ENCODE peak calls at places on chromosomes 12 and 14, in five cellular contexts. M is effector memory CD4-positive, alpha-beta T cell; H is transverse colon; B is SK-N-SH; P is adipocyte. C is an unnamed sample.

GRCh38 chr12:128969480-128970055 is 116.3 kb downstream of the GLT1D1 start:
- DNase-seq in M (no peak), P (peak; percentile 48), H (peak; percentile 20), B (peak; percentile 78), C (no peak)

GRCh38 chr12:15278816-15279658 is 43.3 kb upstream of the PTPRO start:
- DNase-seq in M (no peak), H (peak; percentile 46), B (peak; percentile 63), P (no peak), C (peak; percentile 92)

GRCh38 chr12:2697057-2697456 is 97.7 kb upstream of the FKBP4 start:
- DNase-seq in P (no peak), B (no peak), H (no peak), M (no peak), C (peak; percentile 17)

GRCh38 chr12:100652488-100652887 is 79.0 kb downstream of the GAS2L3 start:
- DNase-seq in H (no peak), M (no peak), B (no peak), P (no peak), C (no peak)

GRCh38 chr14:59146941-59147470 is 41.5 kb upstream of the DAAM1 start:
- DNase-seq in P (no peak), B (no peak), M (no peak), H (no peak), C (no peak)

GRCh38 chr12:47844264-47845020 is 24.7 kb upstream of the HDAC7 start:
- DNase-seq in B (no peak), H (no peak), M (no peak), P (no peak), C (no peak)

GRCh38 chr14:54348001-54348611 is 48.7 kb upstream of the CDKN3 start:
- DNase-seq in B (peak; percentile 55), M (no peak), P (peak; percentile 85), H (no peak), C (no peak)

GRCh38 chr14:94614802-94615201 is 2.6 kb downstream of the SERPINA3 start:
- DNase-seq in B (no peak), P (no peak), H (no peak), M (no peak), C (no peak)

GRCh38 chr12:94172031-94172430 is 23.7 kb downstream of the PLXNC1 start:
- DNase-seq in H (peak; percentile 24), B (no peak), M (no peak), P (no peak), C (peak; percentile 36)

GRCh38 chr12:124233846-124234620 is 60.9 kb upstream of the RFLNA start:
- DNase-seq in M (no peak), P (peak; percentile 48), B (no peak), H (no peak), C (peak; percentile 82)

GRCh38 chr14:63308723-63309317 is 9.9 kb downstream of the GPHB5 start:
- DNase-seq in H (peak; percentile 8), M (no peak), P (peak; percentile 17), B (peak; percentile 12), C (no peak)

GRCh38 chr12:52195065-52195730 is 3.4 kb upstream of the KRT80 start:
- DNase-seq in M (no peak), P (no peak), H (no peak), B (no peak), C (no peak)

GRCh38 chr14:92549096-92549852 is 35.7 kb downstream of the RIN3 start:
- DNase-seq in B (no peak), M (no peak), H (no peak), P (no peak), C (no peak)

GRCh38 chr12:55965240-55965639 is 602 bp downstream of the PMEL start:
- DNase-seq in P (no peak), M (no peak), B (no peak), H (no peak), C (no peak)

GRCh38 chr12:2535583-2536187 is 259.1 kb upstream of the FKBP4 start:
- DNase-seq in B (no peak), H (no peak), M (no peak), P (peak; percentile 1), C (no peak)

GRCh38 chr14:50272498-50272897 is 39.5 kb downstream of the L2HGDH start:
- DNase-seq in H (no peak), P (no peak), B (no peak), M (no peak), C (peak; percentile 29)

GRCh38 chr12:58309806-58310205 is 368.4 kb downstream of the ATP23 start:
- DNase-seq in P (no peak), M (no peak), B (no peak), H (no peak), C (peak; percentile 46)

GRCh38 chr14:52354257-52354656 is 40.1 kb downstream of the PTGER2 start:
- DNase-seq in H (no peak), B (no peak), M (no peak), P (no peak), C (no peak)

GRCh38 chr12:97026901-97027300 is 119.8 kb downstream of the NEDD1 start:
- DNase-seq in M (no peak), B (no peak), H (no peak), P (no peak), C (no peak)

GRCh38 chr12:110002691-110003515 is 3.7 kb downstream of the ANKRD13A start:
- DNase-seq in B (no peak), H (no peak), M (no peak), P (no peak), C (no peak)

GRCh38 chr12:6263931-6264330 is 46.6 kb upstream of the PLEKHG6 start:
- DNase-seq in M (no peak), B (peak; percentile 68), H (no peak), P (peak; percentile 28), C (no peak)

GRCh38 chr12:85076688-85077430 is 40.7 kb downstream of the LRRIQ1 start:
- DNase-seq in H (no peak), P (peak; percentile 93), M (no peak), B (peak; percentile 12), C (peak; percentile 85)

GRCh38 chr12:43063642-43064041 is 474.1 kb upstream of the PRICKLE1 start:
- DNase-seq in B (no peak), P (peak; percentile 81), M (no peak), H (no peak), C (no peak)

DNA sequence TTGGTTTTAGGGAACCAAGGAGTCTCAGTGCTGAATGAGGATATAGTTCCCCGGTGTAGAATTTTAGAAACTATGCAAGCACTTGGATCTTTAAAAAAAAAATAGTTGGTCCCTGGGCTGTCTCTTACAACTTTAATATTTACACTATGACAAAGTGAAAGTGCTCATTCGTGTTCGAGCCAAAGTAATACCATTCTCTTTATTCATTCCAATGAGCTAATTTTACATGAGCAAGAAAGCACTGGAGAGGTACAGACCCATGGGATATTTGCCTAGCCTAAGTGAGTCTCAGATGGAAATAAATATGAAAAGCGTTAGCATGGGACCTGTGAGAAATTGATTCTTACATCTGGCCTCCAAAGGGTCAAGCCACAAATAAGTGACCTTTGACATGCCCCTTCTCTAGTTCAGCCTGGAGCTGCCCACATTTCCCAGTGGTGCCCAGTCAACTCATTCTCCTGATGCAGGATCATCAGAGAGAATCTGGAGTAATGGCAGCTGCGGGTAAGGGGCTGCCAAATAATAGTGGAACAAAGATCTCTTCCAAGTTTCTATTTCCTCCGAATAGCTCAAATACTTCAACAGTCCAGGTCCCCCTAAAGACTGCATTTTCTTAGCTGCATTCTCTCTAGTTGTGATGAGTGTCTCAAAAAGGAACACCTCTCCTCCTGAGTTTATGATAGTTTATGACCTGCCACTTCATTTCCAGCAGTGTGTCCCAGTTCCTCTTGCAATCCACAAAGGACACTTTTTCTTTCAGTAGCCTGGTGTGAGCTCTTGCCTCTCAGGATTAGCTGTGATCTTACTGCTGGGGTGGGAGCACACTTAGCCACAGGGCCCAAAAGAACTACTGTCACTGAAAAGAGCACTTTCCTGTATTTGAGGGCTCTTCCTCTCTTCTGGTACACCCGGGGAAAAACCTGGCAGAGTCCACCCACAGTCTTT is 208.2 kb downstream of the DAD1 start:
- DNase-seq in H (no peak), M (no peak), P (peak; percentile 53), B (no peak), C (no peak)
- H3K27me3 ChIP-seq in H (no peaks in the 10 kb centered on the region), M (no peaks in the 10 kb centered on the region), P (peaks cover 45% of the 10 kb centered on the region), B (peaks cover 21% of the 10 kb centered on the region), C (peaks cover 22% of the 10 kb centered on the region)

GRCh38 chr14:89372156-89372555 is 44.9 kb downstream of the FOXN3 start:
- DNase-seq in M (no peak), P (peak; percentile 54), H (no peak), B (no peak), C (peak; percentile 41)

GRCh38 chr14:89371600-89371999 is 45.4 kb downstream of the FOXN3 start:
- DNase-seq in H (no peak), P (no peak), B (no peak), M (no peak), C (no peak)

GRCh38 chr14:89368490-89369477 is 48.2 kb downstream of the FOXN3 start:
- DNase-seq in P (no peak), B (no peak), M (no peak), H (no peak), C (no peak)

GRCh38 chr14:89369656-89370055 is 47.4 kb downstream of the FOXN3 start:
- DNase-seq in B (no peak), M (no peak), P (no peak), H (no peak), C (no peak)

GRCh38 chr14:89370781-89371180 is 46.3 kb downstream of the FOXN3 start:
- DNase-seq in H (no peak), P (no peak), M (no peak), B (no peak), C (no peak)
- H3K4me1 ChIP-seq in H (peaks cover 49% of the 10 kb centered on the region), P (peaks cover 16% of the 10 kb centered on the region), M (peaks cover 2% of the 10 kb centered on the region), B (peaks cover 20% of the 10 kb centered on the region), C (no peaks in the 10 kb centered on the region)

DNA sequence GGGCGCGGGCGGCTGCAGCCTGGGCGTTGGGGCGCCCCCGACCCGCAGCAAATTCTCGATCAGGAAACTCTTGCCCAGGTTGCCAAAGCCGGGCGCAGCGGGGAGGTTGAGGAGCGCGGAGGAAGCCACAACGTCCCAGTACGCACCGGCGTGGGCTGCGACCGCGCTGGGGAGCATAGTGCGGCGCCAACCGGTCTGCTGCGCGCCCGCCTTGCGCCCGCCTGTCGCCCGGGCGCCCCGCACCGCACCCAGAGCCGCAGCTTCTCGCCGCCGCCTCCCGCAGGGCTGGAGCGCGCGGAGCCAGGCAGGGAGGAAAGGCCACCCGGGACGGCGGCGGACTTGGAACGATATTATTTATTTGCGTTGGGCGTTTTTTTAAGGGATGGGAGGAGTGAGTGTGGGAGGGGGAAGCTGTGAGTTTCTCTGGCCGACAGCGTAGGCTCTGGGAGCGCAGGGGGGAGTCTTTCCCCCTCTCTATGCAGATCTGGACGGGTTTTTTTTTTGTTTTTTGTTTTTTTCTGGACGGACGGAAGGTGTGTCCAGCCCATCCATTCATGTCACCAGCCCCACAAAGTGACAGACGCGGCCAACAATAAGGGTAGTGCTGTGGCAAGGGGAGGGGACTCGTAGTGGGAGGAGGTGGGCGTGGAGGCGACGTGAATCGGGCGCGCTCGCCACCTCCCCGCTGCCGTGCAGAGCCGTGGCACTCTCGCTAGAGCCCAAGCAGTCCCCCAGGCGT is at the start of gene DBX2:
- DNase-seq in B (peak; percentile 59), P (peak; percentile 24), H (no peak), M (no peak), C (no peak)
- H3K27me3 ChIP-seq in B (peaks cover 21% of the 10 kb centered on the region), P (no peaks in the 10 kb centered on the region), H (peaks cover 57% of the 10 kb centered on the region), M (no peaks in the 10 kb centered on the region), C (peaks cover 84% of the 10 kb centered on the region)

GRCh38 chr12:130951636-130952035 is 2.1 kb upstream of the ADGRD1 start:
- DNase-seq in B (no peak), P (no peak), M (no peak), H (no peak), C (no peak)

GRCh38 chr12:130949806-130950205 is 3.9 kb upstream of the ADGRD1 start:
- DNase-seq in M (no peak), H (no peak), P (no peak), B (no peak), C (no peak)

GRCh38 chr12:130953783-130954543 is at the start of gene ADGRD1:
- DNase-seq in P (peak; percentile 2), H (peak; percentile 45), M (no peak), B (no peak), C (no peak)

GRCh38 chr12:130952545-130952954 is 1.2 kb upstream of the ADGRD1 start:
- DNase-seq in B (peak; percentile 77), H (no peak), P (no peak), M (no peak), C (no peak)

GRCh38 chr12:130952106-130952505 is 1.6 kb upstream of the ADGRD1 start:
- DNase-seq in H (no peak), M (no peak), B (peak; percentile 75), P (no peak), C (no peak)
- H3K4me1 ChIP-seq in H (peaks cover 6% of the 10 kb centered on the region), M (no peaks in the 10 kb centered on the region), B (no peaks in the 10 kb centered on the region), P (peaks cover 20% of the 10 kb centered on the region), C (no peaks in the 10 kb centered on the region)

C was measured in foreskin keratinocyte.